ENCODE peak calls at places on chromosomes 4 and X, in eight cellular contexts. M is Right ventricle myocardium superior; I is activated naive CD8-positive, alpha-beta T cell treated with anti-CD3 and anti-CD28 coated beads, Interleukin-2, amount 50 U/mL, for 24 hours; S is stimulated activated CD4-positive, alpha-beta T cell treated with anti-CD3 and anti-CD28 coated beads, Interleukin-15, amount 100 ng/mL, for 1 hour; J is substantia nigra; N is NCI-H345; L is fibroblast of the aortic adventitia; R is tibial artery. V is an unnamed sample.

GRCh38 chrX:29687687-29688086 is 527.7 kb upstream of the MAGEB2 start:
- DNase-seq in J (no peak), S (no peak), N (no peak), L (peak), M (no peak), I (no peak), R (no peak), V (no peak)

GRCh38 chr4:146255463-146255862 is 41.1 kb downstream of the REELD1 start:
- DNase-seq in L (peak), I (no peak), M (no peak), J (no peak), R (no peak), S (no peak), N (no peak), V (no peak)

GRCh38 chr4:85488416-85488815 is 13.5 kb downstream of the ARHGAP24 start:
- DNase-seq in L (no peak), M (no peak), S (no peak), N (peak), I (no peak), R (no peak), J (no peak), V (no peak)

GRCh38 chr4:147108409-147108808 is 162.7 kb upstream of the TTC29 start:
- DNase-seq in S (no peak), N (no peak), M (no peak), J (no peak), I (no peak), R (no peak), L (peak), V (no peak)

GRCh38 chr4:149884046-149884445 is 68.4 kb upstream of the IQCM start:
- DNase-seq in M (peak), I (no peak), R (no peak), S (no peak), J (no peak), N (no peak), L (peak), V (no peak)

GRCh38 chr4:67531349-67531748 is 14.0 kb downstream of the CENPC start:
- DNase-seq in S (no peak), R (no peak), M (no peak), I (no peak), J (no peak), L (no peak), N (no peak), V (no peak)

GRCh38 chrX:111869639-111870034 is 6.3 kb upstream of the TRPC5OS start:
- DNase-seq in N (peak), S (no peak), L (peak), I (peak), R (no peak), M (no peak), J (peak), V (peak)

GRCh38 chr4:104815593-104816156 is 321.0 kb upstream of the CXXC4 start:
- DNase-seq in J (no peak), I (no peak), N (no peak), S (no peak), M (no peak), R (no peak), L (no peak), V (no peak)

GRCh38 chrX:77899081-77899828 is at the start of gene COX7B:
- DNase-seq in N (peak), R (peak), I (peak), J (peak), M (no peak), L (peak), S (no peak), V (peak)

GRCh38 chr4:8891255-8891645 is 19.6 kb upstream of the HMX1 start:
- DNase-seq in R (no peak), S (no peak), I (no peak), M (no peak), N (no peak), L (no peak), J (no peak), V (no peak)

GRCh38 chr4:19721587-19721986 is 530.1 kb upstream of the SLIT2 start:
- DNase-seq in R (no peak), L (no peak), N (no peak), M (no peak), J (no peak), S (no peak), I (no peak), V (no peak)

GRCh38 chrX:115894087-115894486 is 276.5 kb upstream of the AGTR2 start:
- DNase-seq in J (peak), L (peak), M (no peak), S (no peak), R (no peak), N (no peak), I (no peak), V (peak)

GRCh38 chr4:159024828-159025227 is 78.1 kb upstream of the RAPGEF2 start:
- DNase-seq in N (no peak), J (no peak), S (no peak), L (no peak), I (no peak), R (no peak), M (no peak), V (no peak)

GRCh38 chr4:19213388-19213787 is 1038.3 kb upstream of the SLIT2 start:
- DNase-seq in S (no peak), M (no peak), N (no peak), I (no peak), R (no peak), L (peak), J (no peak), V (no peak)

GRCh38 chr4:103074039-103074438 is 2.5 kb downstream of the SLC9B2 start:
- DNase-seq in L (no peak), N (no peak), J (no peak), I (no peak), S (no peak), R (no peak), M (no peak), V (no peak)

GRCh38 chr4:1111259-1111809 is 2.0 kb downstream of the RNF212 start:
- DNase-seq in S (no peak), L (no peak), J (no peak), R (no peak), M (no peak), I (no peak), N (no peak), V (no peak)

GRCh38 chrX:73562986-73563739 is at the start of gene CHIC1:
- DNase-seq in I (peak), L (peak), M (peak), N (peak), J (peak), R (peak), S (peak), V (peak)

GRCh38 chr4:60344908-60345307 is 855.2 kb upstream of the ADGRL3 start:
- DNase-seq in S (no peak), R (peak), I (no peak), N (no peak), M (no peak), L (no peak), J (no peak), V (no peak)

GRCh38 chr4:100174985-100175383 is 15.3 kb downstream of the DDIT4L start:
- DNase-seq in M (no peak), N (no peak), I (no peak), S (no peak), R (no peak), L (no peak), J (no peak), V (no peak)

GRCh38 chr4:138308421-138308820 is 66.3 kb upstream of the SLC7A11 start:
- DNase-seq in M (no peak), S (no peak), R (no peak), J (no peak), I (no peak), L (peak), N (no peak), V (no peak)

GRCh38 chrX:77691916-77692315 is 94.1 kb downstream of the ATRX start:
- DNase-seq in N (no peak), R (no peak), L (no peak), M (no peak), I (no peak), S (no peak), J (no peak), V (no peak)

GRCh38 chr4:605702-606425 is 19.5 kb upstream of the PDE6B start:
- DNase-seq in S (no peak), I (no peak), L (no peak), M (no peak), R (no peak), N (no peak), J (no peak), V (no peak)

GRCh38 chrX:19799319-19800182 is 87.8 kb downstream of the SH3KBP1 start:
- DNase-seq in S (no peak), R (no peak), M (no peak), L (peak), J (no peak), N (no peak), I (no peak), V (no peak)

GRCh38 chrX:130539721-130540321 is 138.0 kb downstream of the RBMX2 start:
- DNase-seq in S (no peak), I (peak), L (peak), N (peak), J (peak), M (peak), R (peak), V (peak)

GRCh38 chr4:108359130-108359709 is 190.5 kb upstream of the LEF1 start:
- DNase-seq in M (no peak), N (no peak), S (no peak), J (no peak), R (no peak), I (no peak), L (no peak), V (no peak)

GRCh38 chr4:39181905-39182638 is at the start of gene WDR19:
- DNase-seq in M (peak), R (peak), L (peak), N (peak), J (peak), I (peak), S (peak), V (peak)

GRCh38 chr4:166594326-166594946 is 639.9 kb downstream of the SPOCK3 start:
- DNase-seq in J (peak), M (no peak), N (peak), R (no peak), L (peak), I (no peak), S (no peak), V (no peak)

GRCh38 chr4:84965558-84966381 is 720 bp downstream of the WDFY3 start:
- DNase-seq in I (peak), R (peak), M (peak), J (peak), N (peak), S (no peak), L (peak), V (peak)

GRCh38 chr4:48410812-48411211 is 69.5 kb downstream of the SLAIN2 start:
- DNase-seq in J (no peak), N (no peak), I (no peak), R (no peak), L (no peak), S (no peak), M (no peak), V (no peak)

GRCh38 chr4:60195256-60195655 is 1004.9 kb upstream of the ADGRL3 start:
- DNase-seq in L (no peak), N (no peak), R (no peak), S (no peak), I (no peak), M (no peak), J (no peak), V (no peak)

GRCh38 chr4:99404595-99405287 is 30.4 kb downstream of the ADH7 start:
- DNase-seq in S (no peak), R (no peak), L (peak), I (no peak), N (no peak), M (no peak), J (no peak), V (no peak)

V was measured in lung.